ENCODE peak calls at places on chromosomes 4 and X, in six cellular contexts. One of them, this sample, is unnamed.

GRCh38 chr4:110869862-110870577 is 247.1 kb upstream of the PITX2 start:
- DNase-seq in MV-4-11: peak
- DNase-seq in AG08395: no peak
- DNase-seq in epithelial cell of proximal tubule: peak
- DNase-seq in AG20443: no peak
- DNase-seq in retinal pigment epithelial cell: no peak
- DNase-seq in this sample: no peak

GRCh38 chrX:154140742-154141141 is 3.3 kb upstream of the OPN1LW start:
- DNase-seq in AG08395: no peak
- DNase-seq in MV-4-11: no peak
- DNase-seq in retinal pigment epithelial cell: no peak
- DNase-seq in epithelial cell of proximal tubule: no peak
- DNase-seq in AG20443: no peak
- DNase-seq in this sample: no peak

GRCh38 chrX:101206471-101206870 is 13.1 kb upstream of the DRP2 start:
- DNase-seq in epithelial cell of proximal tubule: peak
- DNase-seq in AG08395: peak
- DNase-seq in MV-4-11: peak
- DNase-seq in AG20443: peak
- DNase-seq in retinal pigment epithelial cell: no peak
- DNase-seq in this sample: peak

GRCh38 chrX:370963-371745 is 15.6 kb downstream of the PPP2R3B start:
- DNase-seq in MV-4-11: no peak
- DNase-seq in AG20443: no peak
- DNase-seq in retinal pigment epithelial cell: no peak
- DNase-seq in epithelial cell of proximal tubule: no peak
- DNase-seq in AG08395: no peak
- DNase-seq in this sample: no peak

GRCh38 chr4:7744131-7744804 is 195.4 kb downstream of the AFAP1 start:
- DNase-seq in AG08395: no peak
- DNase-seq in MV-4-11: peak
- DNase-seq in AG20443: no peak
- DNase-seq in epithelial cell of proximal tubule: no peak
- DNase-seq in retinal pigment epithelial cell: no peak
- DNase-seq in this sample: no peak

GRCh38 chr4:136457004-136457403 is 1075.3 kb downstream of the PCDH18 start:
- DNase-seq in retinal pigment epithelial cell: no peak
- DNase-seq in MV-4-11: no peak
- DNase-seq in epithelial cell of proximal tubule: no peak
- DNase-seq in AG08395: no peak
- DNase-seq in AG20443: no peak
- DNase-seq in this sample: no peak

GRCh38 chr4:8210631-8211030 is 11.5 kb downstream of the SH3TC1 start:
- DNase-seq in epithelial cell of proximal tubule: no peak
- DNase-seq in AG08395: no peak
- DNase-seq in AG20443: no peak
- DNase-seq in retinal pigment epithelial cell: no peak
- DNase-seq in MV-4-11: no peak
- DNase-seq in this sample: no peak

GRCh38 chr4:176340871-176341685 is 21.3 kb downstream of the SPCS3 start:
- DNase-seq in retinal pigment epithelial cell: no peak
- DNase-seq in MV-4-11: peak
- DNase-seq in AG08395: peak
- DNase-seq in AG20443: peak
- DNase-seq in epithelial cell of proximal tubule: no peak
- DNase-seq in this sample: peak

GRCh38 chr4:8438743-8439142 is 1.8 kb downstream of the ACOX3 start:
- DNase-seq in retinal pigment epithelial cell: no peak
- DNase-seq in AG20443: no peak
- DNase-seq in AG08395: no peak
- DNase-seq in epithelial cell of proximal tubule: no peak
- DNase-seq in MV-4-11: no peak
- DNase-seq in this sample: no peak

GRCh38 chr4:37475087-37475486 is 211.1 kb downstream of the RELL1 start:
- DNase-seq in MV-4-11: no peak
- DNase-seq in epithelial cell of proximal tubule: no peak
- DNase-seq in AG20443: no peak
- DNase-seq in AG08395: no peak
- DNase-seq in retinal pigment epithelial cell: no peak
- DNase-seq in this sample: peak

GRCh38 chr4:173333658-173334084 is 487 bp downstream of the HMGB2 start:
- DNase-seq in retinal pigment epithelial cell: no peak
- DNase-seq in epithelial cell of proximal tubule: no peak
- DNase-seq in AG20443: peak
- DNase-seq in AG08395: peak
- DNase-seq in MV-4-11: no peak
- DNase-seq in this sample: no peak

GRCh38 chr4:78567502-78568075 is 16.0 kb downstream of the ANXA3 start:
- DNase-seq in AG08395: no peak
- DNase-seq in AG20443: no peak
- DNase-seq in MV-4-11: no peak
- DNase-seq in epithelial cell of proximal tubule: no peak
- DNase-seq in retinal pigment epithelial cell: no peak
- DNase-seq in this sample: no peak

GRCh38 chr4:181166742-181167399 is 1076.3 kb upstream of the TENM3 start:
- DNase-seq in AG20443: no peak
- DNase-seq in retinal pigment epithelial cell: no peak
- DNase-seq in MV-4-11: no peak
- DNase-seq in epithelial cell of proximal tubule: no peak
- DNase-seq in AG08395: no peak
- DNase-seq in this sample: no peak

GRCh38 chr4:2797545-2798305 is 4.8 kb downstream of the SH3BP2 start:
- DNase-seq in MV-4-11: no peak
- DNase-seq in AG20443: no peak
- DNase-seq in retinal pigment epithelial cell: no peak
- DNase-seq in epithelial cell of proximal tubule: no peak
- DNase-seq in AG08395: no peak
- DNase-seq in this sample: no peak

GRCh38 chr4:48462363-48462762 is 20.8 kb upstream of the SLC10A4 start:
- DNase-seq in AG08395: no peak
- DNase-seq in MV-4-11: no peak
- DNase-seq in epithelial cell of proximal tubule: no peak
- DNase-seq in retinal pigment epithelial cell: no peak
- DNase-seq in AG20443: no peak
- DNase-seq in this sample: no peak

GRCh38 chr4:80008971-80009370 is 64.1 kb downstream of the ANTXR2 start:
- DNase-seq in epithelial cell of proximal tubule: no peak
- DNase-seq in retinal pigment epithelial cell: no peak
- DNase-seq in AG08395: no peak
- DNase-seq in AG20443: no peak
- DNase-seq in MV-4-11: no peak
- DNase-seq in this sample: no peak

GRCh38 chr4:44016582-44017421 is 431.8 kb downstream of the KCTD8 start:
- DNase-seq in AG20443: peak
- DNase-seq in retinal pigment epithelial cell: no peak
- DNase-seq in epithelial cell of proximal tubule: no peak
- DNase-seq in AG08395: no peak
- DNase-seq in MV-4-11: no peak
- DNase-seq in this sample: no peak

GRCh38 chrX:40473460-40474204 is 107.1 kb upstream of the ATP6AP2 start:
- DNase-seq in epithelial cell of proximal tubule: no peak
- DNase-seq in MV-4-11: no peak
- DNase-seq in retinal pigment epithelial cell: no peak
- DNase-seq in AG08395: no peak
- DNase-seq in AG20443: no peak
- DNase-seq in this sample: no peak

GRCh38 chr4:28073860-28074555 is 1213.4 kb downstream of the STIM2 start:
- DNase-seq in AG08395: no peak
- DNase-seq in MV-4-11: no peak
- DNase-seq in retinal pigment epithelial cell: no peak
- DNase-seq in AG20443: no peak
- DNase-seq in epithelial cell of proximal tubule: no peak
- DNase-seq in this sample: no peak

GRCh38 chr4:149910604-149911367 is 95.1 kb upstream of the IQCM start:
- DNase-seq in AG08395: no peak
- DNase-seq in AG20443: no peak
- DNase-seq in MV-4-11: no peak
- DNase-seq in epithelial cell of proximal tubule: no peak
- DNase-seq in retinal pigment epithelial cell: no peak
- DNase-seq in this sample: no peak

GRCh38 chr4:76096076-76096475 is 21.6 kb downstream of the ART3 start:
- DNase-seq in retinal pigment epithelial cell: no peak
- DNase-seq in AG08395: no peak
- DNase-seq in AG20443: no peak
- DNase-seq in MV-4-11: no peak
- DNase-seq in epithelial cell of proximal tubule: no peak
- DNase-seq in this sample: no peak

GRCh38 chrX:116490091-116490490 is 27.3 kb upstream of the CT83 start:
- DNase-seq in retinal pigment epithelial cell: no peak
- DNase-seq in AG20443: no peak
- DNase-seq in AG08395: peak
- DNase-seq in epithelial cell of proximal tubule: no peak
- DNase-seq in MV-4-11: no peak
- DNase-seq in this sample: no peak

GRCh38 chr4:791866-792630 is 33.9 kb downstream of the CPLX1 start:
- DNase-seq in MV-4-11: no peak
- DNase-seq in retinal pigment epithelial cell: no peak
- DNase-seq in AG20443: no peak
- DNase-seq in AG08395: no peak
- DNase-seq in epithelial cell of proximal tubule: no peak
- DNase-seq in this sample: no peak

GRCh38 chr4:20416800-20417199 is 165.1 kb downstream of the SLIT2 start:
- DNase-seq in retinal pigment epithelial cell: no peak
- DNase-seq in AG08395: no peak
- DNase-seq in AG20443: no peak
- DNase-seq in MV-4-11: no peak
- DNase-seq in epithelial cell of proximal tubule: no peak
- DNase-seq in this sample: no peak

GRCh38 chr4:165537028-165537648 is 158.3 kb downstream of the CPE start:
- DNase-seq in MV-4-11: no peak
- DNase-seq in AG20443: peak
- DNase-seq in AG08395: peak
- DNase-seq in epithelial cell of proximal tubule: no peak
- DNase-seq in retinal pigment epithelial cell: no peak
- DNase-seq in this sample: peak

GRCh38 chr4:126604273-126604867 is 1028.4 kb upstream of the INTU start:
- DNase-seq in AG08395: peak
- DNase-seq in MV-4-11: peak
- DNase-seq in retinal pigment epithelial cell: no peak
- DNase-seq in AG20443: peak
- DNase-seq in epithelial cell of proximal tubule: no peak
- DNase-seq in this sample: peak

GRCh38 chr4:20253799-20254409 is 2.2 kb downstream of the SLIT2 start:
- DNase-seq in MV-4-11: no peak
- DNase-seq in epithelial cell of proximal tubule: no peak
- DNase-seq in AG20443: peak
- DNase-seq in retinal pigment epithelial cell: no peak
- DNase-seq in AG08395: peak
- DNase-seq in this sample: no peak

GRCh38 chrX:153688900-153689590 is 1.3 kb downstream of the SLC6A8 start:
- DNase-seq in epithelial cell of proximal tubule: no peak
- DNase-seq in AG20443: peak
- DNase-seq in AG08395: peak
- DNase-seq in MV-4-11: no peak
- DNase-seq in retinal pigment epithelial cell: no peak
- DNase-seq in this sample: no peak

GRCh38 chrX:2829066-2829430 is 318 bp downstream of the GYG2 start:
- DNase-seq in MV-4-11: no peak
- DNase-seq in AG08395: no peak
- DNase-seq in retinal pigment epithelial cell: no peak
- DNase-seq in AG20443: peak
- DNase-seq in epithelial cell of proximal tubule: no peak
- DNase-seq in this sample: no peak

GRCh38 chr4:2871911-2872310 is 28.3 kb downstream of the ADD1 start:
- DNase-seq in AG20443: no peak
- DNase-seq in retinal pigment epithelial cell: no peak
- DNase-seq in epithelial cell of proximal tubule: no peak
- DNase-seq in MV-4-11: peak
- DNase-seq in AG08395: no peak
- DNase-seq in this sample: peak

GRCh38 chr4:147830987-147831386 is 99.1 kb downstream of the ARHGAP10 start:
- DNase-seq in epithelial cell of proximal tubule: no peak
- DNase-seq in AG20443: peak
- DNase-seq in AG08395: peak
- DNase-seq in retinal pigment epithelial cell: peak
- DNase-seq in MV-4-11: no peak
- DNase-seq in this sample: no peak

GRCh38 chr4:95466791-95467190 is 82.0 kb downstream of the UNC5C start:
- DNase-seq in retinal pigment epithelial cell: no peak
- DNase-seq in AG20443: no peak
- DNase-seq in MV-4-11: no peak
- DNase-seq in AG08395: no peak
- DNase-seq in epithelial cell of proximal tubule: no peak
- DNase-seq in this sample: no peak

GRCh38 chrX:129706395-129707072 is 32.2 kb upstream of the XPNPEP2 start:
- DNase-seq in MV-4-11: no peak
- DNase-seq in AG20443: no peak
- DNase-seq in AG08395: no peak
- DNase-seq in epithelial cell of proximal tubule: no peak
- DNase-seq in retinal pigment epithelial cell: no peak
- DNase-seq in this sample: no peak